ENCODE peak calls at places on chromosomes 6 and 20, in eight cellular contexts. L is HCEC 1CT, C is heart left ventricle, Y is kidney epithelial cell, S is IMR-90, F is HTR-8/SVneo, E is iPS-NIHi11, K is fibroblast of pulmonary artery. Q is an unnamed sample.

GRCh38 chr6:31892821-31893220 is 4.7 kb downstream of the EHMT2 start:
- DNase-seq in L (no peak), C (no peak), Y (no peak), S (no peak), F (no peak), E (no peak), K (no peak), Q (no peak)

GRCh38 chr6:3119040-3119723 is 671 bp downstream of the BPHL start:
- DNase-seq in L (peak; percentile 10), C (no peak), Y (no peak), S (peak; percentile 31), F (peak; percentile 57), E (no peak), K (peak; percentile 28), Q (peak; percentile 28)

GRCh38 chr6:105452924-105453756 is 50.3 kb upstream of the PREP start:
- DNase-seq in L (no peak), C (no peak), Y (no peak), S (no peak), F (no peak), E (no peak), K (no peak), Q (no peak)

GRCh38 chr6:113903666-113904330 is 46.7 kb downstream of the MARCKS start:
- DNase-seq in L (no peak), C (peak; percentile 58), Y (no peak), S (peak; percentile 58), F (no peak), E (no peak), K (peak; percentile 61), Q (peak; percentile 20)

GRCh38 chr6:169539176-169539897 is 162.5 kb downstream of the WDR27 start:
- DNase-seq in L (no peak), C (no peak), Y (no peak), S (peak; percentile 70), F (no peak), E (no peak), K (peak; percentile 58), Q (peak; percentile 56)

GRCh38 chr20:2859330-2860121 is 13.8 kb upstream of the PTPRA start:
- DNase-seq in L (no peak), C (peak; percentile 45), Y (no peak), S (no peak), F (no peak), E (no peak), K (peak; percentile 33), Q (peak; percentile 60)

GRCh38 chr6:80540700-80541099 is 434.2 kb downstream of the BCKDHB start:
- DNase-seq in L (no peak), C (no peak), Y (no peak), S (peak; percentile 13), F (no peak), E (no peak), K (no peak), Q (peak; percentile 50)

GRCh38 chr6:159959976-159960384 is 8.9 kb upstream of the IGF2R start:
- DNase-seq in L (peak; percentile 62), C (no peak), Y (no peak), S (peak; percentile 58), F (no peak), E (no peak), K (peak; percentile 41), Q (peak; percentile 68)

GRCh38 chr6:91094341-91094740 is 507.5 kb upstream of the MAP3K7 start:
- DNase-seq in L (no peak), C (no peak), Y (no peak), S (no peak), F (no peak), E (no peak), K (no peak), Q (no peak)

GRCh38 chr6:105178110-105178509 is 1.7 kb downstream of the POPDC3 start:
- DNase-seq in L (peak; percentile 97), C (no peak), Y (peak; percentile 32), S (peak; percentile 95), F (peak; percentile 30), E (no peak), K (peak; percentile 82), Q (peak; percentile 96)

GRCh38 chr6:52416629-52417151 is 3.5 kb upstream of the EFHC1 start:
- DNase-seq in L (peak; percentile 76), C (no peak), Y (no peak), S (peak; percentile 73), F (peak; percentile 59), E (peak; percentile 57), K (peak; percentile 80), Q (peak; percentile 77)

GRCh38 chr6:39224523-39225182 is 4.6 kb downstream of the KCNK5 start:
- DNase-seq in L (no peak), C (no peak), Y (no peak), S (no peak), F (no peak), E (no peak), K (no peak), Q (no peak)

GRCh38 chr20:10501377-10501776 is 66.3 kb downstream of the SLX4IP start:
- DNase-seq in L (no peak), C (peak; percentile 26), Y (no peak), S (no peak), F (no peak), E (no peak), K (no peak), Q (no peak)

GRCh38 chr20:37758332-37758731 is 64.5 kb downstream of the CTNNBL1 start:
- DNase-seq in L (no peak), C (no peak), Y (no peak), S (no peak), F (no peak), E (peak; percentile 71), K (no peak), Q (no peak)

GRCh38 chr6:31614674-31615578 is at the start of gene AIF1:
- DNase-seq in L (no peak), C (no peak), Y (no peak), S (no peak), F (no peak), E (no peak), K (no peak), Q (no peak)

GRCh38 chr6:158020272-158020711 is 38.6 kb downstream of the SYNJ2 start:
- DNase-seq in L (no peak), C (no peak), Y (no peak), S (no peak), F (no peak), E (no peak), K (no peak), Q (no peak)

GRCh38 chr20:32474009-32474716 is 111.0 kb downstream of the NOL4L start:
- DNase-seq in L (no peak), C (no peak), Y (no peak), S (no peak), F (no peak), E (no peak), K (no peak), Q (peak; percentile 35)

GRCh38 chr6:111087106-111087835 is at the start of gene SLC16A10:
- DNase-seq in L (no peak), C (peak; percentile 86), Y (no peak), S (no peak), F (peak; percentile 84), E (peak; percentile 94), K (peak; percentile 4), Q (no peak)

GRCh38 chr20:60408435-60408834 is 450.2 kb downstream of the CDH26 start:
- DNase-seq in L (no peak), C (no peak), Y (no peak), S (no peak), F (no peak), E (no peak), K (no peak), Q (no peak)

GRCh38 chr6:129490551-129491245 is 219.3 kb downstream of the ARHGAP18 start:
- DNase-seq in L (peak; percentile 97), C (no peak), Y (peak; percentile 93), S (peak; percentile 98), F (peak; percentile 70), E (peak; percentile 48), K (peak; percentile 97), Q (peak; percentile 98)

GRCh38 chr6:139436521-139437348 is 62.3 kb upstream of the CITED2 start:
- DNase-seq in L (no peak), C (no peak), Y (peak; percentile 55), S (no peak), F (no peak), E (no peak), K (no peak), Q (peak; percentile 4)

GRCh38 chr6:151493495-151494234 is at the start of gene CCDC170:
- DNase-seq in L (no peak), C (peak; percentile 62), Y (no peak), S (no peak), F (no peak), E (peak; percentile 76), K (no peak), Q (no peak)

GRCh38 chr20:36199293-36200257 is 36.7 kb upstream of the AAR2 start:
- DNase-seq in L (peak; percentile 64), C (peak; percentile 79), Y (peak; percentile 32), S (peak; percentile 75), F (peak; percentile 94), E (peak; percentile 90), K (peak; percentile 87), Q (peak; percentile 77)